ENCODE peak calls at places on chromosomes 3 and 15, in nine cellular contexts. B is body of pancreas, U is PC-3, W is left ventricle myocardium inferior, L is adrenal gland, C is mesendoderm, Z is psoas muscle, S is ovary, D is MM.1S. Y is an unnamed sample.

GRCh38 chr3:60652829-60653228 is 598.4 kb downstream of the FHIT start:
- DNase-seq in D (no peak), W (no peak), S (no peak), Z (no peak), C (no peak), U (no peak), B (no peak), L (no peak), Y (no peak)

GRCh38 chr3:107910713-107911259 is 180.0 kb downstream of the CD47 start:
- DNase-seq in Z (no peak), D (peak; percentile 92), U (no peak), L (no peak), W (no peak), S (no peak), C (no peak), B (no peak), Y (no peak)

GRCh38 chr3:131141770-131142169 is 115.1 kb downstream of the NEK11 start:
- DNase-seq in W (no peak), B (no peak), U (no peak), Z (no peak), S (no peak), D (no peak), C (no peak), L (no peak), Y (no peak)

GRCh38 chr15:36498922-36499321 is 80.5 kb upstream of the CDIN1 start:
- DNase-seq in W (no peak), B (no peak), D (no peak), Z (no peak), S (no peak), L (no peak), C (no peak), U (peak; percentile 37), Y (no peak)

GRCh38 chr3:170751083-170751893 is 118.7 kb downstream of the RPL22L1 start:
- DNase-seq in D (no peak), L (peak; percentile 38), S (peak; percentile 61), U (peak; percentile 97), Z (peak; percentile 53), C (peak; percentile 40), W (peak; percentile 54), B (peak; percentile 47), Y (no peak)

GRCh38 chr15:89116404-89116803 is 28.1 kb downstream of the ABHD2 start:
- DNase-seq in D (peak; percentile 84), C (no peak), S (no peak), W (no peak), B (peak; percentile 20), Z (no peak), U (no peak), L (no peak), Y (no peak)

GRCh38 chr3:76554717-76555116 is 485.2 kb upstream of the ROBO2 start:
- DNase-seq in C (no peak), Z (no peak), W (no peak), B (no peak), S (no peak), U (no peak), L (no peak), D (no peak), Y (no peak)

GRCh38 chr3:147395975-147396708 is 10.2 kb downstream of the ZIC4 start:
- DNase-seq in U (no peak), D (no peak), C (peak; percentile 37), B (no peak), S (no peak), L (no peak), W (no peak), Z (no peak), Y (no peak)

GRCh38 chr3:5092018-5092417 is 30.1 kb upstream of the ARL8B start:
- DNase-seq in L (no peak), S (no peak), C (no peak), U (peak; percentile 51), B (no peak), D (no peak), W (no peak), Z (no peak), Y (no peak)

GRCh38 chr3:5093786-5094185 is 28.3 kb upstream of the ARL8B start:
- DNase-seq in B (no peak), Z (no peak), S (no peak), D (no peak), W (no peak), C (no peak), L (no peak), U (no peak), Y (no peak)

GRCh38 chr3:5098346-5098745 is 23.7 kb upstream of the ARL8B start:
- DNase-seq in D (no peak), L (no peak), C (no peak), B (no peak), S (no peak), Z (no peak), W (no peak), U (no peak), Y (no peak)

GRCh38 chr3:5096368-5096767 is 25.7 kb upstream of the ARL8B start:
- DNase-seq in D (no peak), C (no peak), W (no peak), Z (no peak), S (no peak), B (no peak), L (no peak), U (no peak), Y (no peak)

GRCh38 chr3:5095879-5096278 is 26.2 kb upstream of the ARL8B start:
- DNase-seq in B (no peak), L (peak; percentile 33), W (peak; percentile 51), C (peak; percentile 59), U (no peak), S (peak; percentile 78), D (no peak), Z (peak; percentile 26), Y (no peak)
- H3K4me3 ChIP-seq in B (no peak overlapping the region), L (no peak overlapping the region), W (peak overlapping the region; percentile 57), C (no peak overlapping the region), U (no peak overlapping the region), S (peak overlapping the region; percentile 26), D (no peak overlapping the region), Z (peak overlapping the region; percentile 61), Y (no peak overlapping the region)

DNA sequence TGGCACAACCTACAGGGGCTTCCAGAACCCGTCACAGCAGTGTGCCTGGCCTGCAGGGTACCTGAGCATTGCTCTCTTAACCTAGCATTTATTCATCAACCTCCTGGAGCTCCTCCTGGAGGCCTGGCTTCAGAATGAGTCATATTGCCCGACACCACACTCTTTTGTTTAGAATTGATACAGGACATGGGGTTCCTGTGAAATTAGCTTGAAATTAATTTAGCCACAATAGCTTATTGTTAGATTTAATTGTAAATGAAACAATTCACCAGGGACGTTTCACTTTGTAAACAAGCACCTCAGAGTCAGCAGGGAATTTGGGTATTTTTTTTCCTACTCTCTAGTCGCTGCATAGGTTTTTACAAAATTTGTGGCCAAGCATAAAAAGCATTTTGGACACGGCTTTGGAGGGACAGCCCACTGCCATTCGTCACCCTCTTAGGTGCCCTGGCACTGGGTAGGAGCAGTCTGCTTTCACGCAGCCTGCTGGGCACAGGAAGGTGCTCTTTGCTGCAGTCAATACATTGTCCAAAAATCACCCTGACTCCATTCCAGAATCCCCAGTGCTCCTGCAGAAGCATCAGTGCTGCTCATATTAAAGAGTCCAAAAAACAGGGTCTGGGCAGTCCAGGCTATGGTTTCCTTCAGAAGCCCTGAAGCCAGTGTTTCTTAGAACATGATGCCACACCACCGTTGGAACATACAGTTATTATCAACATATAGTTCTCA is 60.8 kb upstream of the MEF2A start:
- DNase-seq in Z (no peak), L (no peak), S (no peak), B (no peak), U (peak; percentile 56), D (no peak), C (peak; percentile 45), W (no peak), Y (peak; percentile 45)
- H3K4me1 ChIP-seq in Z (peaks cover 47% of the 10 kb centered on the region), L (peaks cover 18% of the 10 kb centered on the region), S (peaks cover 9% of the 10 kb centered on the region), B (peaks cover 10% of the 10 kb centered on the region), U (peaks cover 32% of the 10 kb centered on the region), D (no peaks in the 10 kb centered on the region), C (no peaks in the 10 kb centered on the region), W (peaks cover 57% of the 10 kb centered on the region), Y (no peaks in the 10 kb centered on the region)

DNA sequence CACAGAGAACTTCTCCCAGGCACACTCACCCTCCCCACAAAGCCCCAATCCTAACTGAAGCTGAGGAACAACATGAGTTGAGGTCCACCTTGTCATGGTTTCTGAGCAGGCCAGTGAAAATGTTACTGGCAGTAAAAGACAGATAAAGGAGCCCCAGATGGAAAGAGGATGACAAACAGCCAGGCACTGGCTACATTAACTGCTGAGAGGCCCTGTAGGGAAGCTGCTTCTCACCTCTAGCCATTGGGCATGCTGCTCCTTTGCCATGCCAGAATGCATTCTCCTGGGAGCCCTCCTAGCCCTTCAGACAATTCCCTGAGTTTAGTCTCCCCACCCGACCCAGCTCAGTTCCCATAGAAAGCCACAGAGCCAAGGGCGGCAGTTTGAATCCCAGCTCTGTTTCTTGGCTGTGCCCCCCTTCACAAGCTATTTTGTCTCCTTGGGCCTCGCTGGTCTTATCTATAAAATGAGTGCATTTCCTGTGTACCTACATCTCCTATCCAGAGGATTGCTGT is 60.5 kb downstream of the LMCD1 start:
- DNase-seq in L (no peak), C (peak; percentile 55), Z (no peak), D (no peak), S (no peak), W (no peak), B (no peak), U (no peak), Y (no peak)
- H3K27ac ChIP-seq in L (no peak overlapping the region), C (peak overlapping the region; percentile 51), Z (peak overlapping the region; percentile 56), D (no peak overlapping the region), S (no peak overlapping the region), W (peak overlapping the region; percentile 82), B (no peak overlapping the region), U (no peak overlapping the region), Y (no peak overlapping the region)

GRCh38 chr3:50356553-50356952 is 2.8 kb downstream of the TMEM115 start:
- DNase-seq in L (no peak), B (peak; percentile 44), U (peak; percentile 70), Z (no peak), D (no peak), C (no peak), W (peak; percentile 31), S (no peak), Y (no peak)

GRCh38 chr3:50354850-50355249 is 4.2 kb downstream of the CYB561D2 start:
- DNase-seq in U (no peak), B (no peak), S (no peak), C (no peak), W (no peak), Z (no peak), D (no peak), L (no peak), Y (no peak)

GRCh38 chr3:50354186-50354764 is 3.6 kb downstream of the CYB561D2 start:
- DNase-seq in Z (no peak), U (no peak), L (no peak), B (no peak), W (no peak), S (no peak), D (no peak), C (no peak), Y (no peak)

GRCh38 chr3:50358355-50358926 is 880 bp downstream of the TMEM115 start:
- DNase-seq in Z (no peak), U (no peak), C (no peak), L (no peak), S (no peak), W (no peak), B (peak; percentile 34), D (no peak), Y (no peak)

DNA sequence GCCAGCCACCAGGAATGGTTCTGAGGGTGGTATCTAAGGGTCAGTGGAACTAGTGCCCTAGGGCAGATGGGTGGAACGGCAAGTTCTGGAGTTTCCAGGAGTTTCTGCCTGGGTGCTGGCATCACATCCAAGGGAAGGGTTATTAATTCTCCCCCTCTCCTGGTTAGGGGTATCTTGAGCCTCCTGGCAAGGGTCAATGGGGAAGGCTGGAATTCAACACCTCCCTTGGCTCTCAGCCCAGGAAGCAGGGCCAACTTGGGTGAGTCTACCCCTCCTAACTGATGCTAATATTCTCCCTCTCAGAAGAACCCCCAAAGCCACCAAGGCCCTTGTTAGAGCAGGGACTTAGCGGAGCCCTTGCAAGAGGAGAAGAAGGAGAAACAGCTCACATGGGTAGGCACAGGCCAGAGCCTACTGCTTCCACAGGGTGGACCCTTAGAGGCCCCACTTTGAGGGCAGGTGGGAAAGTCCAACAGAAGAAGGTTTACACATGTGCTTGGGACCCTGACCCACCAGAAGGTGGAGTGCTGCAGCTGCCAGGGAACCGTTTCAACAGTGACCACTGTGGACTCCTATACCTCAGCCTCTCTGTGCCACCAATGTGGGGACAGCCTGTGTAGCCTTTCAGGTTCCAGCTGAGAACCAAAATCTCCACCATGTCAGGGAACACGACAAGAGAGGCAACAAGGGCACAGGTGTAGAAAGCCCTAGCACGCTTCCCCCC is 3.3 kb downstream of the TMEM115 start:
- DNase-seq in L (no peak), W (no peak), B (peak; percentile 34), C (no peak), D (no peak), U (no peak), Z (no peak), S (no peak), Y (no peak)
- H3K4me3 ChIP-seq in L (no peak overlapping the region), W (peak overlapping the region; percentile 88), B (no peak overlapping the region), C (no peak overlapping the region), D (no peak overlapping the region), U (peak overlapping the region; percentile 85), Z (peak overlapping the region; percentile 82), S (peak overlapping the region; percentile 98), Y (peak overlapping the region; percentile 71)